ENCODE peak calls at places on chromosome 12, in eight cellular contexts. A, P, W, D, Y, E, M and N are unnamed samples.

GRCh38 chr12:124507188-124508109 is 60.0 kb downstream of the NCOR2 start:
- DNase-seq in A (no peak), P (peak; percentile 70), W (no peak), D (no peak), Y (no peak), E (no peak), M (peak; percentile 37), N (no peak)

GRCh38 chr12:79444089-79444488 is 246.7 kb downstream of the PAWR start:
- DNase-seq in A (no peak), P (no peak), W (no peak), D (no peak), Y (no peak), E (no peak), M (no peak), N (no peak)

GRCh38 chr12:63353559-63353958 is 202.6 kb upstream of the AVPR1A start:
- DNase-seq in A (no peak), P (no peak), W (no peak), D (no peak), Y (no peak), E (no peak), M (no peak), N (no peak)

GRCh38 chr12:113684053-113684907 is 212.6 kb upstream of the LHX5 start:
- DNase-seq in A (no peak), P (no peak), W (no peak), D (no peak), Y (no peak), E (no peak), M (peak; percentile 93), N (no peak)

GRCh38 chr12:93440043-93440835 is 1.5 kb downstream of the UBE2N start:
- DNase-seq in A (no peak), P (no peak), W (no peak), D (no peak), Y (no peak), E (no peak), M (no peak), N (no peak)

GRCh38 chr12:53972152-53972702 is 699 bp upstream of the HOXC11 start:
- DNase-seq in A (no peak), P (no peak), W (no peak), D (no peak), Y (no peak), E (no peak), M (no peak), N (no peak)

GRCh38 chr12:90515199-90516175 is 439.5 kb downstream of the CCER1 start:
- DNase-seq in A (peak; percentile 32), P (no peak), W (no peak), D (no peak), Y (no peak), E (no peak), M (no peak), N (no peak)

GRCh38 chr12:124863409-124864325 is at the start of gene SCARB1:
- DNase-seq in A (peak; percentile 90), P (peak; percentile 96), W (peak; percentile 85), D (peak; percentile 85), Y (peak; percentile 86), E (peak; percentile 74), M (peak; percentile 64), N (peak; percentile 79)